ENCODE peak calls at places on chromosomes 2 and 18, in five cellular contexts. M is chondrocyte; G is naive B cell; U is left kidney; J is stimulated activated CD4-positive, alpha-beta T cell treated with anti-CD3 and anti-CD28 coated beads, Interleukin-15, amount 100 ng/mL, for 24 hours. T is an unnamed sample.

GRCh38 chr2:192499476-192499875 is 304.7 kb upstream of the TMEFF2 start:
- DNase-seq in M (no peak), G (no peak), U (no peak), J (no peak), T (no peak)

GRCh38 chr2:160570386-160570785 is 76.8 kb upstream of the RBMS1 start:
- DNase-seq in M (no peak), G (no peak), U (no peak), J (no peak), T (no peak)

GRCh38 chr2:122422384-122422991 is 667.0 kb downstream of the TSN start:
- DNase-seq in M (no peak), G (no peak), U (no peak), J (no peak), T (no peak)

GRCh38 chr2:221431477-221431876 is 140.6 kb downstream of the EPHA4 start:
- DNase-seq in M (no peak), G (no peak), U (no peak), J (no peak), T (no peak)

GRCh38 chr18:56565596-56566355 is 72.6 kb downstream of the TXNL1 start:
- DNase-seq in M (no peak), G (no peak), U (no peak), J (no peak), T (no peak)

GRCh38 chr2:18009891-18010290 is 131.4 kb downstream of the KCNS3 start:
- DNase-seq in M (no peak), G (no peak), U (no peak), J (no peak), T (no peak)

GRCh38 chr2:30580394-30580793 is 133.3 kb downstream of the LCLAT1 start:
- DNase-seq in M (no peak), G (peak), U (no peak), J (no peak), T (no peak)

GRCh38 chr2:96874099-96874831 is 4.4 kb upstream of the SEMA4C start:
- DNase-seq in M (no peak), G (peak), U (peak), J (peak), T (no peak)

T was measured in Jurkat, Clone E6-1.